ENCODE peak calls at places on chromosome 15, in nine cellular contexts. X is stimulated activated CD4-positive, alpha-beta T cell treated with anti-CD3 and anti-CD28 coated beads, TNF-alpha, amount 100 ng/mL, for 48 hours; H is occipital lobe; I is neural crest cell; L is EL; K is WTC11; B is iPS-NIHi11; W is choroid plexus epithelial cell; O is OCI-LY7. U is an unnamed sample.

GRCh38 chr15:87500240-87500639 is 756.3 kb downstream of the NTRK3 start:
- DNase-seq in I (no peak), X (no peak), K (peak), W (no peak), B (peak), H (no peak), O (no peak), L (no peak), U (no peak)

GRCh38 chr15:69484837-69485236 is 32.2 kb downstream of the RPLP1 start:
- DNase-seq in K (no peak), I (no peak), O (no peak), B (no peak), X (no peak), W (no peak), H (no peak), L (no peak), U (no peak)

GRCh38 chr15:28963711-28964081 is 77.9 kb downstream of the APBA2 start:
- DNase-seq in O (no peak), L (no peak), X (no peak), W (no peak), I (no peak), K (no peak), H (no peak), B (no peak), U (no peak)

GRCh38 chr15:62626903-62627302 is 415.6 kb upstream of the TPM1 start:
- DNase-seq in X (no peak), L (no peak), I (no peak), K (no peak), O (no peak), B (no peak), H (no peak), W (no peak), U (no peak)

GRCh38 chr15:75164625-75165024 is 37.1 kb upstream of the C15orf39 start:
- DNase-seq in L (no peak), I (no peak), W (no peak), K (no peak), H (no peak), B (no peak), O (no peak), X (no peak), U (no peak)

GRCh38 chr15:29099131-29099880 is 170.3 kb downstream of the NSMCE3 start:
- DNase-seq in L (no peak), W (no peak), I (no peak), O (no peak), B (no peak), H (no peak), X (no peak), K (no peak), U (no peak)

GRCh38 chr15:51172190-51172589 is 77.5 kb upstream of the TNFAIP8L3 start:
- DNase-seq in X (no peak), K (no peak), I (no peak), B (no peak), L (peak), W (peak), O (no peak), H (no peak), U (peak)

GRCh38 chr15:45121706-45122417 is 7.7 kb downstream of the DUOXA2 start:
- DNase-seq in X (no peak), W (peak), K (no peak), B (no peak), O (no peak), L (peak), I (no peak), H (no peak), U (peak)

GRCh38 chr15:90040618-90041017 is 39.5 kb downstream of the ZNF710 start:
- DNase-seq in K (no peak), L (no peak), I (no peak), W (no peak), B (no peak), H (no peak), O (no peak), X (no peak), U (no peak)

GRCh38 chr15:73600413-73601050 is 32.7 kb downstream of the NPTN start:
- DNase-seq in I (no peak), X (no peak), W (no peak), H (no peak), O (no peak), L (no peak), K (no peak), B (no peak), U (no peak)

GRCh38 chr15:40823572-40824343 is 4.8 kb downstream of the PPP1R14D start:
- DNase-seq in K (no peak), H (no peak), O (no peak), L (no peak), X (no peak), W (no peak), I (no peak), B (no peak), U (no peak)

GRCh38 chr15:34279341-34279740 is 54.5 kb downstream of the EMC4 start:
- DNase-seq in H (no peak), B (no peak), I (no peak), L (no peak), O (no peak), W (no peak), X (no peak), K (no peak), U (no peak)

GRCh38 chr15:84082739-84083138 is 152.8 kb upstream of the GOLGA6L4 start:
- DNase-seq in K (no peak), X (no peak), H (no peak), W (peak), I (no peak), O (no peak), L (peak), B (peak), U (no peak)

GRCh38 chr15:79505956-79506355 is 73.8 kb downstream of the MINAR1 start:
- DNase-seq in L (peak), B (no peak), H (no peak), W (peak), K (no peak), X (no peak), I (no peak), O (no peak), U (no peak)

GRCh38 chr15:77702211-77702957 is 69.7 kb upstream of the LINGO1 start:
- DNase-seq in K (peak), O (peak), H (no peak), B (peak), W (peak), L (peak), X (no peak), I (peak), U (peak)

GRCh38 chr15:71627188-71627587 is 183.2 kb upstream of the NR2E3 start:
- DNase-seq in I (no peak), X (no peak), L (no peak), K (no peak), B (no peak), W (no peak), H (no peak), O (no peak), U (no peak)

GRCh38 chr15:67715166-67715565 is 110.1 kb upstream of the SKOR1 start:
- DNase-seq in I (no peak), X (no peak), K (no peak), B (no peak), H (no peak), O (no peak), L (no peak), W (no peak), U (no peak)